ENCODE peak calls at places on chromosomes 16 and 17, in five cellular contexts. One of them, this sample, is unnamed.

GRCh38 chr17:43328650-43329049 is 70.1 kb upstream of the ARL4D start:
- DNase-seq in CD8-positive, alpha-beta T cell: no peak
- DNase-seq in heart left ventricle: no peak
- DNase-seq in NCI-H774: no peak
- DNase-seq in HuH-7: no peak
- DNase-seq in this sample: no peak

GRCh38 chr16:50146479-50147435 is 6.3 kb upstream of the TENT4B start:
- DNase-seq in heart left ventricle: no peak
- DNase-seq in NCI-H774: peak
- DNase-seq in HuH-7: no peak
- DNase-seq in CD8-positive, alpha-beta T cell: no peak
- DNase-seq in this sample: peak

GRCh38 chr16:12551530-12551929 is 252.2 kb downstream of the CPPED1 start:
- DNase-seq in NCI-H774: no peak
- DNase-seq in HuH-7: no peak
- DNase-seq in heart left ventricle: no peak
- DNase-seq in CD8-positive, alpha-beta T cell: no peak
- DNase-seq in this sample: no peak

GRCh38 chr16:53504161-53504663 is 1.2 kb upstream of the AKTIP start:
- DNase-seq in CD8-positive, alpha-beta T cell: peak
- DNase-seq in NCI-H774: no peak
- DNase-seq in HuH-7: no peak
- DNase-seq in heart left ventricle: peak
- DNase-seq in this sample: peak

GRCh38 chr16:70018254-70018653 is 67.1 kb downstream of the CLEC18A start:
- DNase-seq in NCI-H774: no peak
- DNase-seq in HuH-7: peak
- DNase-seq in CD8-positive, alpha-beta T cell: peak
- DNase-seq in heart left ventricle: peak
- DNase-seq in this sample: peak

GRCh38 chr16:5454349-5454748 is 356.8 kb upstream of the EEF2KMT start:
- DNase-seq in HuH-7: no peak
- DNase-seq in heart left ventricle: no peak
- DNase-seq in CD8-positive, alpha-beta T cell: no peak
- DNase-seq in NCI-H774: no peak
- DNase-seq in this sample: no peak

GRCh38 chr17:35748979-35749378 is 4.1 kb downstream of the GAS2L2 start:
- DNase-seq in NCI-H774: no peak
- DNase-seq in CD8-positive, alpha-beta T cell: no peak
- DNase-seq in HuH-7: no peak
- DNase-seq in heart left ventricle: no peak
- DNase-seq in this sample: no peak

GRCh38 chr16:89140981-89141883 is 30.3 kb upstream of the CDH15 start:
- DNase-seq in heart left ventricle: no peak
- DNase-seq in CD8-positive, alpha-beta T cell: no peak
- DNase-seq in NCI-H774: no peak
- DNase-seq in HuH-7: no peak
- DNase-seq in this sample: no peak

GRCh38 chr16:66927012-66927436 is 1.7 kb upstream of the RRAD start:
- DNase-seq in HuH-7: no peak
- DNase-seq in CD8-positive, alpha-beta T cell: no peak
- DNase-seq in heart left ventricle: peak
- DNase-seq in NCI-H774: no peak
- DNase-seq in this sample: peak

GRCh38 chr17:79529661-79530081 is 81.2 kb downstream of the RBFOX3 start:
- DNase-seq in NCI-H774: no peak
- DNase-seq in heart left ventricle: no peak
- DNase-seq in HuH-7: no peak
- DNase-seq in CD8-positive, alpha-beta T cell: no peak
- DNase-seq in this sample: no peak

GRCh38 chr17:44906987-44907681 is 7.9 kb upstream of the EFTUD2 start:
- DNase-seq in HuH-7: no peak
- DNase-seq in heart left ventricle: no peak
- DNase-seq in CD8-positive, alpha-beta T cell: no peak
- DNase-seq in NCI-H774: no peak
- DNase-seq in this sample: no peak

GRCh38 chr17:45294506-45294905 is 22.3 kb downstream of the MAP3K14 start:
- DNase-seq in CD8-positive, alpha-beta T cell: no peak
- DNase-seq in NCI-H774: no peak
- DNase-seq in heart left ventricle: peak
- DNase-seq in HuH-7: no peak
- DNase-seq in this sample: peak

GRCh38 chr17:80650751-80651173 is 106.1 kb downstream of the RPTOR start:
- DNase-seq in HuH-7: no peak
- DNase-seq in CD8-positive, alpha-beta T cell: no peak
- DNase-seq in NCI-H774: no peak
- DNase-seq in heart left ventricle: no peak
- DNase-seq in this sample: no peak

GRCh38 chr16:81486555-81487061 is 42.0 kb downstream of the CMIP start:
- DNase-seq in CD8-positive, alpha-beta T cell: no peak
- DNase-seq in HuH-7: no peak
- DNase-seq in heart left ventricle: peak
- DNase-seq in NCI-H774: no peak
- DNase-seq in this sample: peak

GRCh38 chr17:7825206-7825980 is 8.6 kb upstream of the KDM6B start:
- DNase-seq in CD8-positive, alpha-beta T cell: no peak
- DNase-seq in heart left ventricle: no peak
- DNase-seq in NCI-H774: no peak
- DNase-seq in HuH-7: no peak
- DNase-seq in this sample: peak

GRCh38 chr16:12697437-12697836 is 106.2 kb downstream of the CPPED1 start:
- DNase-seq in CD8-positive, alpha-beta T cell: no peak
- DNase-seq in heart left ventricle: no peak
- DNase-seq in NCI-H774: no peak
- DNase-seq in HuH-7: no peak
- DNase-seq in this sample: no peak

GRCh38 chr16:26672206-26672605 is 394.5 kb upstream of the C16orf82 start:
- DNase-seq in HuH-7: no peak
- DNase-seq in NCI-H774: no peak
- DNase-seq in CD8-positive, alpha-beta T cell: no peak
- DNase-seq in heart left ventricle: no peak
- DNase-seq in this sample: no peak

GRCh38 chr17:1229354-1229890 is 40.8 kb upstream of the BHLHA9 start:
- DNase-seq in NCI-H774: no peak
- DNase-seq in CD8-positive, alpha-beta T cell: peak
- DNase-seq in HuH-7: no peak
- DNase-seq in heart left ventricle: peak
- DNase-seq in this sample: peak

GRCh38 chr17:31433091-31433790 is 41.8 kb downstream of the RAB11FIP4 start:
- DNase-seq in NCI-H774: no peak
- DNase-seq in heart left ventricle: no peak
- DNase-seq in CD8-positive, alpha-beta T cell: peak
- DNase-seq in HuH-7: no peak
- DNase-seq in this sample: no peak

GRCh38 chr17:70945386-70945785 is 776.1 kb downstream of the KCNJ2 start:
- DNase-seq in NCI-H774: no peak
- DNase-seq in HuH-7: no peak
- DNase-seq in heart left ventricle: no peak
- DNase-seq in CD8-positive, alpha-beta T cell: no peak
- DNase-seq in this sample: peak

GRCh38 chr16:28163699-28164584 is 47.8 kb downstream of the XPO6 start:
- DNase-seq in NCI-H774: no peak
- DNase-seq in HuH-7: no peak
- DNase-seq in CD8-positive, alpha-beta T cell: no peak
- DNase-seq in heart left ventricle: no peak
- DNase-seq in this sample: peak

GRCh38 chr16:19291459-19291858 is 5.9 kb downstream of the CLEC19A start:
- DNase-seq in HuH-7: no peak
- DNase-seq in NCI-H774: no peak
- DNase-seq in CD8-positive, alpha-beta T cell: no peak
- DNase-seq in heart left ventricle: no peak
- DNase-seq in this sample: peak

GRCh38 chr17:48351916-48352332 is 78.1 kb downstream of the SKAP1 start:
- DNase-seq in heart left ventricle: no peak
- DNase-seq in HuH-7: peak
- DNase-seq in CD8-positive, alpha-beta T cell: no peak
- DNase-seq in NCI-H774: peak
- DNase-seq in this sample: peak

GRCh38 chr16:3022208-3022696 is 1.5 kb downstream of the HCFC1R1 start:
- DNase-seq in HuH-7: no peak
- DNase-seq in CD8-positive, alpha-beta T cell: peak
- DNase-seq in heart left ventricle: peak
- DNase-seq in NCI-H774: no peak
- DNase-seq in this sample: peak

GRCh38 chr16:16163109-16163508 is 60.2 kb downstream of the ABCC6 start:
- DNase-seq in NCI-H774: no peak
- DNase-seq in CD8-positive, alpha-beta T cell: no peak
- DNase-seq in HuH-7: no peak
- DNase-seq in heart left ventricle: no peak
- DNase-seq in this sample: no peak

GRCh38 chr17:45123930-45124796 is 8.2 kb downstream of the PLCD3 start:
- DNase-seq in heart left ventricle: peak
- DNase-seq in NCI-H774: no peak
- DNase-seq in CD8-positive, alpha-beta T cell: no peak
- DNase-seq in HuH-7: no peak
- DNase-seq in this sample: peak

GRCh38 chr16:88882358-88883030 is 16.0 kb upstream of the PABPN1L start:
- DNase-seq in heart left ventricle: no peak
- DNase-seq in CD8-positive, alpha-beta T cell: no peak
- DNase-seq in HuH-7: no peak
- DNase-seq in NCI-H774: no peak
- DNase-seq in this sample: no peak